ENCODE peak calls at places on chromosomes 16 and 17, in four cellular contexts. U, W, C and Z are unnamed samples.

GRCh38 chr17:66348605-66349165 is 46.3 kb downstream of the PRKCA start:
- DNase-seq in W (no peak), C (peak; percentile 62), U (peak; percentile 68), Z (peak; percentile 78)

GRCh38 chr16:87058728-87059250 is 258.4 kb downstream of the C16orf95 start:
- DNase-seq in C (no peak), U (no peak), W (no peak), Z (no peak)

GRCh38 chr17:2090210-2090641 is 35.3 kb downstream of the HIC1 start:
- DNase-seq in C (no peak), W (peak; percentile 30), U (no peak), Z (no peak)

GRCh38 chr16:89193021-89193575 is 7.2 kb downstream of the SLC22A31 start:
- DNase-seq in C (no peak), U (peak; percentile 70), W (peak; percentile 62), Z (peak; percentile 71)

GRCh38 chr17:37661372-37662014 is 18.2 kb upstream of the DDX52 start:
- DNase-seq in C (no peak), W (no peak), U (no peak), Z (no peak)

GRCh38 chr16:23435500-23435899 is 17.5 kb downstream of the COG7 start:
- DNase-seq in W (peak; percentile 63), U (peak; percentile 77), C (no peak), Z (peak; percentile 45)

GRCh38 chr17:3529817-3530741 is 27.5 kb downstream of the TRPV3 start:
- DNase-seq in W (no peak), C (no peak), U (peak; percentile 87), Z (no peak)

GRCh38 chr16:88617268-88618031 is 20.9 kb upstream of the IL17C start:
- DNase-seq in W (peak; percentile 8), U (no peak), C (no peak), Z (no peak)

GRCh38 chr17:50903604-50904521 is 37.7 kb upstream of the TOB1 start:
- DNase-seq in W (peak; percentile 66), C (peak; percentile 45), U (no peak), Z (peak; percentile 28)

GRCh38 chr16:23754594-23755483 is at the start of gene CHP2:
- DNase-seq in U (no peak), W (no peak), C (no peak), Z (no peak)

GRCh38 chr16:30923554-30924085 is at the start of gene FBXL19:
- DNase-seq in U (no peak), C (no peak), W (no peak), Z (no peak)

GRCh38 chr16:87984868-87985267 is 33.6 kb downstream of the BANP start:
- DNase-seq in W (no peak), C (no peak), U (no peak), Z (no peak)

GRCh38 chr17:30336369-30337171 is 2.7 kb upstream of the TMIGD1 start:
- DNase-seq in C (no peak), W (peak; percentile 55), U (peak; percentile 95), Z (peak; percentile 35)

GRCh38 chr17:59785091-59785799 is 77.8 kb downstream of the VMP1 start:
- DNase-seq in U (peak; percentile 64), C (no peak), W (no peak), Z (no peak)

GRCh38 chr16:9012330-9012729 is 48.6 kb upstream of the USP7 start:
- DNase-seq in W (no peak), C (no peak), U (no peak), Z (no peak)

GRCh38 chr17:70636517-70637133 is 467.3 kb downstream of the KCNJ2 start:
- DNase-seq in C (peak; percentile 10), W (no peak), U (peak; percentile 29), Z (no peak)

GRCh38 chr16:75064403-75065148 is 52.0 kb downstream of the LDHD start:
- DNase-seq in W (no peak), U (peak; percentile 83), C (no peak), Z (no peak)

GRCh38 chr17:9676742-9677387 is 31.5 kb downstream of the USP43 start:
- DNase-seq in C (no peak), W (no peak), U (peak; percentile 32), Z (peak; percentile 66)
- H3K4me3 ChIP-seq in C (no peak overlapping the region), W (no peak overlapping the region), U (no peak overlapping the region), Z (no peak overlapping the region)

GRCh38 chr17:27299384-27300049 is 5.6 kb downstream of the WSB1 start:
- DNase-seq in C (no peak), U (no peak), W (no peak), Z (no peak)

GRCh38 chr17:27294689-27295630 is 1.0 kb downstream of the WSB1 start:
- DNase-seq in C (no peak), U (peak; percentile 31), W (peak; percentile 57), Z (peak; percentile 66)

GRCh38 chr17:27295945-27296344 is 2.0 kb downstream of the WSB1 start:
- DNase-seq in U (no peak), W (no peak), C (no peak), Z (peak; percentile 14)

GRCh38 chr17:27293898-27294688 is at the start of gene WSB1:
- DNase-seq in W (peak; percentile 90), U (peak; percentile 77), C (peak; percentile 73), Z (peak; percentile 95)

GRCh38 chr17:27296427-27296979 is 2.6 kb downstream of the WSB1 start:
- DNase-seq in C (peak; percentile 38), W (no peak), U (no peak), Z (no peak)
- H3K4me3 ChIP-seq in C (peak overlapping the region; percentile 94), W (no peak overlapping the region), U (peak overlapping the region; percentile 99), Z (peak overlapping the region; percentile 96)

DNA sequence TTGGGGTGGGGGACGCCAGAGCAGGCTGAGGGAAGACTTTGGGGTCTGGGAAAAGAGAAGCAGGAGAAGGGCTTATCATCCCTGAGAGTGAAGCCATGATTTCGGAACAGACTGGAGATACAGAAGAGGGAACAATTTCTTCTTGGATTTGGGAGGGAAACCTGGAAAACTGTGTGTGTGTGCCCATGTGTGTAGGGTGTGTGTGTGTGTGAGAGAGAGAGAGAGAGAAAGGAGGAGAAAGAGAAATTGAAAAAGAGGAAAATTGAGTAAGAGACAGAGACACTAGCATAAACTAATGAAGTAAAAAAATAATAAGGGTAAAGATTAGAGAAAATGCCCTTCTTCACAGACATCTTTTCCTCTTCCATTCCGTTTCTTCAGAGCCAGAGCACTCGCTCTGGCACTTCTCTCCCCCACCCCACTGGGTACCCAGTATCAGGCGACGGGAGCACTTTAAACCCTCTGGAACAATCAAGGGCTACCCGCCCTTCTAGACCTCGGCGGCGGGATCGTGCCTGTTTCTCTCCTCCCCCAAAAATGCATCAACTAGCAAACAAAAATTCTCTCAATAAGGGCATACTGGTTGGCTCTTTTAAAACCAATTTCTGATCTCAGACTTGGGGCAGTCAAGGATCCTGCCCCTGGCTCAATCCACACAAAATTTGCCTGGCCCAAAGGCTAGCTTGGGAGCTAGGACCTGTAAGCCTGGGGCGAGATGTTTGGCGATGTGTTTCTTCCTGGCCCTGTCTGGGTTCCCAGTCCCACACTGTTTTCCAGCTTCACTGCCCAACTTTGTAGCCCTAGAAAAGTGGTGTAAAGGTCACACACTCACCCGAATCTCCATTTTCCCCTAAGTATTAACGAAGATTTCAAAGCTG is 14.1 kb upstream of the HOXB2 start:
- DNase-seq in U (no peak), W (no peak), C (no peak), Z (no peak)
- H3K4me3 ChIP-seq in U (no peak overlapping the region), W (no peak overlapping the region), C (peak overlapping the region; percentile 54), Z (no peak overlapping the region)

GRCh38 chr17:28796062-28796461 is 46.5 kb downstream of the FAM222B start:
- DNase-seq in U (no peak), W (no peak), C (no peak), Z (no peak)
- H3K4me3 ChIP-seq in U (no peak overlapping the region), W (no peak overlapping the region), C (no peak overlapping the region), Z (no peak overlapping the region)

GRCh38 chr17:55266958-55267688 is 2.4 kb downstream of the HLF start:
- DNase-seq in W (no peak), U (no peak), C (no peak), Z (no peak)
- H3K4me3 ChIP-seq in W (no peak overlapping the region), U (peak overlapping the region; percentile 93), C (no peak overlapping the region), Z (no peak overlapping the region)